ENCODE peak calls at places on chromosomes 5 and 9, in four cellular contexts. I, B, Z and L are unnamed samples. For H3K9me3, the result is how much of the 10 kb centered on the place peaks cover.

GRCh38 chr5:31187591-31187990 is 5.9 kb upstream of the CDH6 start:
- DNase-seq in I (no peak), B (no peak), Z (no peak), L (no peak)

GRCh38 chr9:137724818-137725240 is 106.0 kb downstream of the EHMT1 start:
- DNase-seq in I (no peak), B (no peak), Z (no peak), L (no peak)

GRCh38 chr9:124285903-124286291 is 28.1 kb downstream of the NEK6 start:
- DNase-seq in I (no peak), B (peak), Z (peak), L (no peak)

GRCh38 chr5:119274767-119275130 is 81.1 kb upstream of the TNFAIP8 start:
- DNase-seq in I (no peak), B (no peak), Z (no peak), L (no peak)

GRCh38 chr9:71285191-71285656 is 163.8 kb upstream of the TRPM3 start:
- DNase-seq in I (peak), B (no peak), Z (no peak), L (no peak)

GRCh38 chr9:78893758-78894157 is 596.8 kb downstream of the PSAT1 start:
- DNase-seq in I (no peak), B (no peak), Z (no peak), L (no peak)

GRCh38 chr5:65072836-65073620 is 304.3 kb downstream of the CWC27 start:
- DNase-seq in I (no peak), B (peak), Z (no peak), L (no peak)

GRCh38 chr9:112680731-112681402 is 37.0 kb downstream of the INIP start:
- DNase-seq in I (no peak), B (no peak), Z (no peak), L (no peak)

GRCh38 chr9:27125030-27125429 is 16.0 kb downstream of the TEK start:
- DNase-seq in I (no peak), B (peak), Z (no peak), L (no peak)

GRCh38 chr5:173326501-173326960 is 1.7 kb downstream of the STC2 start:
- DNase-seq in I (no peak), B (no peak), Z (no peak), L (no peak)

GRCh38 chr9:24614070-24614469 is 68.4 kb upstream of the IZUMO3 start:
- DNase-seq in I (no peak), B (no peak), Z (no peak), L (no peak)

GRCh38 chr9:137760426-137760825 is 117.2 kb upstream of the CACNA1B start:
- DNase-seq in I (no peak), B (no peak), Z (no peak), L (no peak)

GRCh38 chr5:75048457-75048953 is 3.9 kb downstream of the GCNT4 start:
- DNase-seq in I (no peak), B (no peak), Z (no peak), L (no peak)

GRCh38 chr5:68656936-68657857 is 436.6 kb upstream of the SLC30A5 start:
- DNase-seq in I (no peak), B (no peak), Z (no peak), L (no peak)

GRCh38 chr9:4937436-4937835 is 47.6 kb upstream of the JAK2 start:
- DNase-seq in I (no peak), B (no peak), Z (no peak), L (no peak)

GRCh38 chr5:135141303-135142268 is 107.6 kb upstream of the PITX1 start:
- DNase-seq in I (no peak), B (no peak), Z (no peak), L (no peak)

GRCh38 chr9:16898464-16898863 is 28.0 kb upstream of the BNC2 start:
- DNase-seq in I (no peak), B (no peak), Z (no peak), L (no peak)

GRCh38 chr9:110949081-110949480 is 89.2 kb downstream of the LPAR1 start:
- DNase-seq in I (no peak), B (no peak), Z (no peak), L (no peak)

GRCh38 chr9:136941231-136942111 is 3.1 kb downstream of the FBXW5 start:
- DNase-seq in I (no peak), B (peak), Z (no peak), L (no peak)

GRCh38 chr9:122347348-122348287 is 23.2 kb upstream of the PTGS1 start:
- DNase-seq in I (no peak), B (no peak), Z (no peak), L (no peak)

GRCh38 chr9:131674425-131675421 is 65.2 kb downstream of the RAPGEF1 start:
- DNase-seq in I (no peak), B (no peak), Z (no peak), L (no peak)

GRCh38 chr5:142816577-142816976 is 46.4 kb downstream of the ARHGAP26 start:
- DNase-seq in I (no peak), B (no peak), Z (peak), L (no peak)

GRCh38 chr5:132505641-132506040 is 15.1 kb upstream of the IRF1 start:
- DNase-seq in I (no peak), B (no peak), Z (no peak), L (no peak)

GRCh38 chr5:34923694-34924461 is 5.5 kb upstream of the DNAJC21 start:
- DNase-seq in I (no peak), B (no peak), Z (no peak), L (no peak)

GRCh38 chr5:134005415-134006118 is 792 bp upstream of the VDAC1 start:
- DNase-seq in I (no peak), B (no peak), Z (no peak), L (no peak)

GRCh38 chr5:37086466-37087178 is 162.6 kb downstream of the CPLANE1 start:
- DNase-seq in I (no peak), B (no peak), Z (no peak), L (no peak)

GRCh38 chr5:14895301-14895700 is 23.7 kb upstream of the ANKH start:
- DNase-seq in I (no peak), B (no peak), Z (no peak), L (no peak)

GRCh38 chr9:116219686-116220085 is 66.1 kb downstream of the PAPPA start:
- DNase-seq in I (no peak), B (no peak), Z (no peak), L (no peak)

GRCh38 chr5:134637106-134637721 is 4.6 kb upstream of the SAR1B start:
- DNase-seq in I (no peak), B (no peak), Z (no peak), L (no peak)

GRCh38 chr5:135008981-135009735 is 24.9 kb downstream of the PITX1 start:
- DNase-seq in I (no peak), B (no peak), Z (no peak), L (no peak)

GRCh38 chr5:10421841-10422691 is 19.6 kb upstream of the ROPN1L start:
- DNase-seq in I (no peak), B (no peak), Z (no peak), L (no peak)

GRCh38 chr9:91727316-91727861 is 222.6 kb downstream of the ROR2 start:
- DNase-seq in I (no peak), B (peak), Z (no peak), L (no peak)

GRCh38 chr5:16879650-16880049 is 56.4 kb downstream of the MYO10 start:
- DNase-seq in I (no peak), B (no peak), Z (no peak), L (no peak)

GRCh38 chr5:143131983-143132382 is 271.5 kb downstream of the NR3C1 start:
- DNase-seq in I (no peak), B (no peak), Z (no peak), L (no peak)

GRCh38 chr5:129392681-129393080 is 67.4 kb upstream of the ADAMTS19 start:
- DNase-seq in I (no peak), B (no peak), Z (no peak), L (no peak)

GRCh38 chr5:76691470-76692273 is 24.3 kb upstream of the F2R start:
- DNase-seq in I (no peak), B (no peak), Z (no peak), L (no peak)

GRCh38 chr9:133750927-133751649 is 12.9 kb upstream of the SARDH start:
- DNase-seq in I (no peak), B (no peak), Z (no peak), L (no peak)

GRCh38 chr5:96661101-96661840 is 905 bp upstream of the CAST start:
- DNase-seq in I (peak), B (peak), Z (no peak), L (peak)

GRCh38 chr5:191036-191948 is at the start of gene LRRC14B:
- DNase-seq in I (no peak), B (no peak), Z (no peak), L (no peak)

GRCh38 chr5:189976-190365 is 1.3 kb upstream of the LRRC14B start:
- DNase-seq in I (no peak), B (no peak), Z (no peak), L (no peak)

GRCh38 chr5:191949-192690 is 825 bp downstream of the LRRC14B start:
- DNase-seq in I (no peak), B (no peak), Z (no peak), L (no peak)

GRCh38 chr5:189486-189885 is 1.8 kb upstream of the LRRC14B start:
- DNase-seq in I (no peak), B (no peak), Z (no peak), L (no peak)

GRCh38 chr5:190366-191035 is 794 bp upstream of the LRRC14B start:
- DNase-seq in I (no peak), B (no peak), Z (no peak), L (no peak)
- H3K4me3 ChIP-seq in I (no peak), B (no peak), Z (no peak), L (no peak)

GRCh38 chr9:18905883-18906649 is 126.9 kb downstream of the SAXO1 start:
- DNase-seq in I (no peak), B (no peak), Z (no peak), L (no peak)
- H3K9me3 ChIP-seq in I (under half), B (under half), Z (under half), L (under half)

GRCh38 chr5:79047199-79047598 is 22.3 kb downstream of the DMGDH start:
- DNase-seq in I (no peak), B (no peak), Z (no peak), L (no peak)
- H3K27ac ChIP-seq in I (no peak), B (no peak), Z (no peak), L (no peak)

DNA sequence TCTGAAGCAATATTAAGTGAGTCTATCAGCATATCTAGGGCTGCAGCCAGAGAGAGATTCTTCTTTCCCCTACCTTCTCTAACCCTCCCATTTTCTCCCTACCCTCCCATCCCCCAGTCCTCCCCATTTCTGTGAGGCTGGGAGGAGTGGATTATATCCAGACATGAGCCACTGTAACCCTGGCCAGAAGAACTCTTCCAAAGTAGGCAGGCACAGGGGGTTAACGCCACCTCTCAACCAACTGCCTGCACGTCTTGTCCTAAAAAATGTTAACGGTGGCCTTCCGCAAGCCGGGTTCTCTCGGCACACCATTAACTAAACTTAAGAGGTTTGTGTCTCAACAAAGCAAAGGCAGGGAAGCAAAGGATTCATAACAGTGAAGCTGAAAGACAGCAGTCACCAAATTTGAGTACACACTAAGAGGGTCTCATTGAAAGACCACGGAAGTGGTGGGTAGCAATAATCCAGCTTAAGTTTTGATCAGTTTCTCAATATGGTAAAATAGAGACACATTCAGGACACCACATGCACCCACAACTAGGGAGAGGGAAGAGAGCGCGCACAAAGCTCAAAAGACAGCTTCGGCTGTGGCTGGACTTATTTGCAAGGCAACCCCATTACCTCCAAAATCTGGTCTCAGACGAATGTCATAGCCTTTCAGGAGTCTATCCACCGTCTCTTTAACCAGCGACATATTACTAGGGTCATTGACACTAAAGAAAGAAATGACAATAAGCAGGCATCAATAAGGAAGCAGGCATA is 643 bp downstream of the GABRB2 start:
- DNase-seq in I (no peak), B (no peak), Z (no peak), L (no peak)
- H3K4me3 ChIP-seq in I (peak), B (no peak), Z (no peak), L (no peak)

DNA sequence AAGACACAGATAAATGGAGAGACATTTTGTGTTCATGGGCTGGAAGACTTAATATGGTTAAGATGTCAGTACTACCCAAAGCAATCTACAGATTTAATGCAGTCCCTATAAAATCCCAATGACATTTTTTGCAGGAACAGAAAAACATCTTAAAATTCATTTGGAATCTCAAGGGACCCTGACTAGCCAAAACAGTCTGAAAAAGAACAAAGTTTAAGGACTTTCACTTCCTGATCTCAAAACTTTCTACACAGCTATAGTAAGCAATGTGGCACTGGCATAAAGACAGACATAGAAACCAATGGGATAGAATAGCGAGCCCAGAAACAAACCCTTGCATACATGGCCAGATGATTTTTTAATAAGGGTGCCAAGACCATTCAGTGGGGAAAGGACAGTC is 9.7 kb upstream of the CAMSAP1 start:
- DNase-seq in I (no peak), B (no peak), Z (no peak), L (no peak)
- H3K9me3 ChIP-seq in I (under half), B (half or more), Z (under half), L (under half)

GRCh38 chr9:68715181-68715456 is 10.1 kb downstream of the PIP5K1B start:
- DNase-seq in I (no peak), B (no peak), Z (no peak), L (no peak)

GRCh38 chr9:68717554-68718453 is 12.8 kb downstream of the PIP5K1B start:
- DNase-seq in I (no peak), B (no peak), Z (no peak), L (no peak)

GRCh38 chr9:68711281-68711680 is 6.2 kb downstream of the PIP5K1B start:
- DNase-seq in I (no peak), B (no peak), Z (no peak), L (no peak)

GRCh38 chr9:68710082-68710481 is 5.0 kb downstream of the PIP5K1B start:
- DNase-seq in I (no peak), B (no peak), Z (no peak), L (no peak)

DNA sequence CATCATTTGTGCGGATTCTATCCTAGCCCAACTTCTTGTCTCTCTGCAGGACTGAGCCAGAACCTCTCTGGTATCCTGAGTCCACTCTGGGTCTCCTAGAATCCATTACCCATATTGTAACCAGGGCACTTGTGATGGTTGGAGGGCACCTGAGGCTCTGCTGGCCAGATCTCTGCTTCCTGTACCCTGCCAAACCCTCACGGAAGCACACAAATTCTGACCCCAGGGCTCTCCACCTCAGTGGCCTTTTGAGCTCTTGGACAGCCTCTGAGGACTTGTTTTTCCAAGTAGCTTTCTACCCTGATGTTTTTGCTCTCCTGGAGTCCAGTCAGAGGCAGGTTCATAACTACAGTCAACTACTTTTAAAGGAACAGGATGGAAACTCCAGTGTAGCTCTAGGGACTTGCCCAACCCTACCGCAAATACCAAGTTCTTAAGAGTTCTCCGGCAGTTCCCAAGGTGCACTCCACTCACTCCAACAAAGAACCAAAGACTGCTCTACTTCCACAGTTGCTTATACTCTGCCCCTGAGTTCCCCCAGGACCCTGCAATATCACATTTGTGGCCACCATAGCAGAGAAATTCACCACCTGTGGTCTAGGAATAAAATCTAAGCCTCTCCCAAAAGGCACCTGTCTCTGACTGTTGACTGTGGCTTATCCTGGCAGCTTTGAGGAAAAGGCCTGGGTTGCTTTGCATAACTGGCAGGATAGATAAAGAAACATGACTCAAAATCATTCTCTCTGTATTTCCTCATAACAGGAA is 9.6 kb downstream of the PIP5K1B start:
- DNase-seq in I (no peak), B (no peak), Z (no peak), L (no peak)
- H3K27ac ChIP-seq in I (no peak), B (no peak), Z (no peak), L (no peak)

GRCh38 chr5:113058706-113059226 is 82.2 kb downstream of the DCP2 start:
- DNase-seq in I (no peak), B (no peak), Z (no peak), L (no peak)
- H3K4me3 ChIP-seq in I (no peak), B (no peak), Z (no peak), L (no peak)

GRCh38 chr5:150058480-150059126 is 27.8 kb downstream of the CSF1R start:
- DNase-seq in I (no peak), B (no peak), Z (no peak), L (no peak)

GRCh38 chr5:150057996-150058395 is 28.4 kb downstream of the CSF1R start:
- DNase-seq in I (no peak), B (no peak), Z (no peak), L (no peak)

GRCh38 chr5:150057052-150057451 is 29.3 kb downstream of the CSF1R start:
- DNase-seq in I (no peak), B (no peak), Z (no peak), L (no peak)

GRCh38 chr5:150055707-150056443 is 30.5 kb downstream of the CSF1R start:
- DNase-seq in I (no peak), B (no peak), Z (no peak), L (no peak)

GRCh38 chr5:150057511-150057910 is 28.8 kb downstream of the CSF1R start:
- DNase-seq in I (no peak), B (no peak), Z (no peak), L (no peak)
- H3K9me3 ChIP-seq in I (under half), B (under half), Z (under half), L (under half)

GRCh38 chr5:157108961-157109360 is at the start of gene HAVCR2:
- DNase-seq in I (peak), B (no peak), Z (no peak), L (no peak)
- H3K27ac ChIP-seq in I (peak), B (no peak), Z (no peak), L (peak)

DNA sequence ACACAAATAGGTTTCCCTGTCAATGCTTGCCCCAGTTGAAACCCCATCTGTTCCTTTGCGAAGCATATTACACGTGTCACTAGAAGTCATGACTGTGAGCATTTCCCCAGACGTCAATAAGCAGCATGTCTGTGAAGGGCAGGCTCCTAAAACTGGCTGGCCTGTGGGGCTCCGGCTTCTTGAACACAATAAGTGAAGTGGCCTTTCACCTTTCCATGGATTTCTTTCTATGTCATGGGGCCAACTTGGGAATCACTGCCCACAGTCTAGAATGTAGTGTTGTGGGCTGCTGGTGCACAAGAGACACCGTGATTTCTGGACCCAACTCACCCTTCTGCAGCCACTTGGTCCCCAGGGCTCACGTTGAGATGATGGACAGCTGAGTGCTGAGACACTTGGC is 60.4 kb upstream of the CTSL start:
- DNase-seq in I (no peak), B (no peak), Z (no peak), L (no peak)
- H3K4me3 ChIP-seq in I (no peak), B (no peak), Z (no peak), L (no peak)